ENCODE peak calls at places on chromosomes 4 and X, in six cellular contexts. E is ovary, I is colonic mucosa, G is astrocyte of the spinal cord, Z is brain microvascular endothelial cell, Q is cardiac fibroblast. P is an unnamed sample.

GRCh38 chrX:49292400-49293362 is 10.8 kb upstream of the GAGE10 start:
- DNase-seq in E (no peak), I (no peak), G (no peak), Z (no peak), Q (no peak), P (no peak)

GRCh38 chrX:44931441-44931973 is 58.5 kb downstream of the KDM6A start:
- DNase-seq in E (no peak), I (no peak), G (no peak), Z (no peak), Q (no peak), P (no peak)

GRCh38 chrX:150200820-150201287 is 162.3 kb upstream of the MAMLD1 start:
- DNase-seq in E (peak; percentile 69), I (no peak), G (peak; percentile 98), Z (peak; percentile 95), Q (peak; percentile 91), P (peak; percentile 93)

GRCh38 chr4:25234390-25235367 is 846 bp downstream of the PI4K2B start:
- DNase-seq in E (peak; percentile 51), I (peak; percentile 60), G (peak; percentile 87), Z (peak; percentile 63), Q (peak; percentile 87), P (peak; percentile 85)

GRCh38 chrX:149372861-149373260 is 132.2 kb downstream of the IDS start:
- DNase-seq in E (no peak), I (no peak), G (no peak), Z (no peak), Q (no peak), P (no peak)

GRCh38 chr4:37383579-37384229 is 139.2 kb downstream of the NWD2 start:
- DNase-seq in E (no peak), I (peak; percentile 54), G (peak; percentile 27), Z (peak; percentile 11), Q (peak; percentile 40), P (peak; percentile 7)

GRCh38 chrX:10166731-10167149 is 10.0 kb downstream of the CLCN4 start:
- DNase-seq in E (no peak), I (no peak), G (no peak), Z (no peak), Q (no peak), P (no peak)

GRCh38 chr4:106585920-106586349 is 217.4 kb upstream of the GIMD1 start:
- DNase-seq in E (no peak), I (no peak), G (no peak), Z (no peak), Q (no peak), P (peak; percentile 20)

GRCh38 chrX:41895826-41896225 is 27.5 kb downstream of the CASK start:
- DNase-seq in E (no peak), I (no peak), G (no peak), Z (no peak), Q (no peak), P (no peak)

GRCh38 chr4:20078644-20079043 is 173.1 kb upstream of the SLIT2 start:
- DNase-seq in E (no peak), I (no peak), G (no peak), Z (no peak), Q (no peak), P (no peak)

GRCh38 chr4:174365018-174365587 is 81.4 kb downstream of the CEP44 start:
- DNase-seq in E (no peak), I (no peak), G (peak; percentile 45), Z (peak; percentile 7), Q (peak; percentile 69), P (peak; percentile 76)

GRCh38 chr4:157280673-157281072 is 60.1 kb downstream of the GRIA2 start:
- DNase-seq in E (no peak), I (no peak), G (no peak), Z (no peak), Q (no peak), P (no peak)

GRCh38 chrX:119617511-119618164 is 11.4 kb upstream of the NKRF start:
- DNase-seq in E (no peak), I (no peak), G (no peak), Z (no peak), Q (no peak), P (no peak)

GRCh38 chr4:7185487-7186030 is 6.8 kb upstream of the SORCS2 start:
- DNase-seq in E (no peak), I (no peak), G (no peak), Z (no peak), Q (no peak), P (no peak)

GRCh38 chr4:7187691-7188090 is 4.6 kb upstream of the SORCS2 start:
- DNase-seq in E (no peak), I (no peak), G (no peak), Z (no peak), Q (no peak), P (no peak)

GRCh38 chr4:7186516-7187296 is 5.6 kb upstream of the SORCS2 start:
- DNase-seq in E (no peak), I (no peak), G (no peak), Z (no peak), Q (no peak), P (no peak)

GRCh38 chr4:7187297-7187592 is 5.1 kb upstream of the SORCS2 start:
- DNase-seq in E (no peak), I (no peak), G (no peak), Z (no peak), Q (no peak), P (no peak)

DNA sequence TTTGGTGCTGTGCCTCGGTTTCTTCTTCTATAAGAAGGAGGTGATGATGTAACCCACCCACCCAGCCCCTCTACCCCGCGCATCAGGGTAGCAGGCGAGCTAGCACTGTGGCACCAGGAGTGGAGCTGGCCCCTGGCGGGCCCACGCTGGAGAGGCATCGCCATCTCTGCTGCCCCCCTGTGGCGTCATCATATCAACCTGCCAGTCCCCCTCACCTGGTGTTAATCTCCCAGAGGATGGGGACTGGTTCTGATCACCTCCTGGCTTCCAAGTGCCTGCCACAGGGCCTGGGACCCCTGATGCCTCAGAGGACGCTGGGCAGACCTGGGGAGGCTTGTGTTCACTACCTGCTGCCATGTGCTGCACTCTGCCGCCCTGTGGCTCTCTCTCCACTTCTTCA is 6.3 kb upstream of the SORCS2 start:
- DNase-seq in E (no peak), I (no peak), G (no peak), Z (no peak), Q (no peak), P (no peak)
- TF ChIP-seq CTCF in E (no peak), I (no peak), G (no peak), Z (peak; percentile 57), Q (peak; percentile 33), P (peak; percentile 44)

DNA sequence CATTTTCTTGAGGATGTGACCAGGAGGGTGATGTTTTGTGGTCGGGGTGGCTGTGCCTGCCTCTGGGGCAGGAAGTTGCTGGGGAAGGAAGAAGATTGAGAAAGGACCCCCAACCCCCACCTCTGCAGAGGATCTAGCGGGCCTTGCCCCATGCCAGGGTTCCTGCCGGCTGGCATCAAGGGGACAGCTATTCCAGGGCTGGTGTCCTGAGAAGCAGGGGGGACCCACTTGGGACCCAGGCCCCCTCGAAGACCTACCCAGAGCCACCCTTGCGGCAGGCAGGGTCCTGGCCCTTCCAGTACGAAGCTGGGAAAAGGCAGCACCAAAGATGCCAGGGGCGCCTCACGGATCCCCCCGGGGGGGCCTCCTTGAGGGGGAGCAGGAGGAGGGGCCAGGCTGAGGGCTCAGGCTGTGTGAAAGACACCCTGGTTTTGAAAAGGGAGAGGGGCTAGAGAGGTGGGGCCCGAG is 6.6 kb downstream of the SH3BP2 start:
- DNase-seq in E (peak; percentile 28), I (peak; percentile 27), G (no peak), Z (no peak), Q (no peak), P (no peak)
- H3K4me3 ChIP-seq in E (no peak overlapping the region), I (no peak overlapping the region), G (no peak overlapping the region), Z (no peak overlapping the region), Q (no peak overlapping the region), P (no peak overlapping the region)

GRCh38 chr4:56424697-56425514 is 10.5 kb downstream of the PPAT start:
- DNase-seq in E (peak; percentile 34), I (peak; percentile 44), G (peak; percentile 46), Z (peak; percentile 36), Q (peak; percentile 61), P (peak; percentile 69)
- TF ChIP-seq CTCF in E (peak; percentile 37), I (peak; percentile 65), G (peak; percentile 61), Z (peak; percentile 59), Q (peak; percentile 58), P (peak; percentile 66)

GRCh38 chrX:13763489-13763888 is 28.9 kb downstream of the OFD1 start:
- DNase-seq in E (no peak), I (no peak), G (no peak), Z (no peak), Q (no peak), P (no peak)

GRCh38 chrX:13760428-13760827 is 25.9 kb downstream of the OFD1 start:
- DNase-seq in E (no peak), I (no peak), G (no peak), Z (no peak), Q (no peak), P (no peak)

GRCh38 chrX:13762015-13762414 is 27.5 kb downstream of the OFD1 start:
- DNase-seq in E (no peak), I (no peak), G (no peak), Z (no peak), Q (no peak), P (no peak)

GRCh38 chrX:13759152-13759718 is 24.7 kb downstream of the OFD1 start:
- DNase-seq in E (no peak), I (no peak), G (no peak), Z (no peak), Q (no peak), P (no peak)

DNA sequence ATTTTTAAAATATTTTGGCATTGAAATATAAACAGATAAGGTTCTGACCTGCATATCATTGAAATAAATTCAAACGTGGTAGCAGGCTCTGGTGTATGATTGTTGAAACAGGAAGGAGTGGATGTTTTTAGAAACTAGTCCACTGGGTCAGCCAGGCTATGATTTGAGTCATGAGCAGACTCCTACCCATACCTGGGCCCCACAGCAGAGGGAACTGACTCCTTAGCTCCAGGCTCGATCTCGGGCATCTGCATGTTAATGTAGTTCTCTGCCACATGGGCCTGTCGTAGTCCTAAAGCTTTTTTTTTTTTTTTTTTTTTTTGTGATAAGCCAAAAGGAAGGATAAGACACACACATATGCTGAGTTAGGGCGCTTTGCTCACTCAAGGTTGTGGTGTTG is 27.1 kb downstream of the OFD1 start:
- DNase-seq in E (no peak), I (no peak), G (no peak), Z (no peak), Q (peak; percentile 22), P (peak; percentile 14)
- H3K4me3 ChIP-seq in E (no peak overlapping the region), I (no peak overlapping the region), G (no peak overlapping the region), Z (no peak overlapping the region), Q (no peak overlapping the region), P (no peak overlapping the region)

GRCh38 chr4:21184788-21185187 is 484.5 kb downstream of the PACRGL start:
- DNase-seq in E (no peak), I (no peak), G (no peak), Z (no peak), Q (no peak), P (no peak)
- TF ChIP-seq CTCF in E (no peak), I (no peak), G (no peak), Z (no peak), Q (no peak), P (no peak)

DNA sequence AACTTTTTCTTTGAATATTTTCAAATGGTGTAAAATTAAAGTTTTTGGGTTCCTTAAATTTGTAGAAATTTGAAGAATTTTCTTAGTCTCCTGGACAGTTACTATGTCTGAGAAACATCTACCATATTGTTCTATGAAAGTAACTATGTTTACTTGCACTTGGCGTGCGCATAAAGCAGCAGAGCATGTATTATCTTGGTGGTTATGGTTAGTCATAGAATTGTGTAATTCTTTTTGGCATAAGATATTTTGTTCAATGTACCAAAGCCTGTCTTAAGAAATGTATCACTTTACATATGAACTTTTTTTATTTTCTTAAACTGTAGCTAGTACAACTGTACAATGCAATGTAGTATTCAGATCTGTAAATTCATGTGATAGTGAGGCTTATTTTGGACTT is 49.2 kb downstream of the CDS1 start:
- DNase-seq in E (peak; percentile 27), I (no peak), G (peak; percentile 71), Z (peak; percentile 76), Q (peak; percentile 91), P (peak; percentile 94)
- H3K4me3 ChIP-seq in E (no peak overlapping the region), I (no peak overlapping the region), G (no peak overlapping the region), Z (no peak overlapping the region), Q (no peak overlapping the region), P (no peak overlapping the region)

P was measured in fibroblast of the aortic adventitia.